ENCODE peak calls at places on chromosomes 12 and 14, in five cellular contexts. P is adrenal gland, M is testis, W is body of pancreas, Q is A549. R is an unnamed sample.

GRCh38 chr12:68321140-68321539 is 11.0 kb downstream of the MDM1 start:
- DNase-seq in P (no peak), M (no peak), W (peak), Q (no peak), R (no peak)

GRCh38 chr12:47360771-47361388 is 281.1 kb upstream of the AMIGO2 start:
- DNase-seq in P (peak), M (no peak), W (no peak), Q (no peak), R (no peak)

GRCh38 chr12:105331805-105332251 is 1.3 kb downstream of the C12orf75 start:
- DNase-seq in P (no peak), M (peak), W (no peak), Q (no peak), R (no peak)

GRCh38 chr14:67622675-67623074 is 3.0 kb downstream of the ARG2 start:
- DNase-seq in P (peak), M (peak), W (no peak), Q (peak), R (no peak)

GRCh38 chr12:60148831-60149230 is 553.0 kb downstream of the SLC16A7 start:
- DNase-seq in P (no peak), M (no peak), W (no peak), Q (peak), R (no peak)

GRCh38 chr12:75974323-75975273 is 57.0 kb downstream of the PHLDA1 start:
- DNase-seq in P (peak), M (no peak), W (no peak), Q (no peak), R (no peak)

GRCh38 chr14:61196792-61197191 is 84.3 kb downstream of the TMEM30B start:
- DNase-seq in P (no peak), M (no peak), W (no peak), Q (peak), R (no peak)

GRCh38 chr12:1881936-1882335 is 36.5 kb downstream of the CACNA2D4 start:
- DNase-seq in P (no peak), M (no peak), W (no peak), Q (no peak), R (no peak)

GRCh38 chr14:73245401-73246325 is 8.4 kb downstream of the PAPLN start:
- DNase-seq in P (peak), M (no peak), W (peak), Q (no peak), R (no peak)

GRCh38 chr12:561908-562593 is 101.2 kb downstream of the NINJ2 start:
- DNase-seq in P (peak), M (peak), W (no peak), Q (no peak), R (no peak)
- TF ChIP-seq POLR2A in P (peak), M (no peak), W (no peak), Q (no peak), R (no peak)

GRCh38 chr14:21100931-21101330 is at the start of gene TMEM253:
- DNase-seq in P (no peak), M (no peak), W (no peak), Q (no peak), R (no peak)
- TF ChIP-seq POLR2A in P (no peak), M (no peak), W (no peak), Q (no peak), R (no peak)

GRCh38 chr14:55303646-55304277 is 32.5 kb downstream of the FBXO34 start:
- DNase-seq in P (no peak), M (no peak), W (no peak), Q (no peak), R (no peak)

GRCh38 chr14:55302367-55302766 is 31.1 kb downstream of the FBXO34 start:
- DNase-seq in P (no peak), M (no peak), W (no peak), Q (no peak), R (no peak)

GRCh38 chr14:55298423-55298822 is 27.2 kb downstream of the FBXO34 start:
- DNase-seq in P (no peak), M (no peak), W (no peak), Q (no peak), R (no peak)

GRCh38 chr14:55302770-55303472 is 31.7 kb downstream of the FBXO34 start:
- DNase-seq in P (no peak), M (no peak), W (no peak), Q (no peak), R (no peak)

GRCh38 chr14:55301722-55302121 is 30.5 kb downstream of the FBXO34 start:
- DNase-seq in P (peak), M (no peak), W (no peak), Q (peak), R (peak)
- TF ChIP-seq POLR2A in P (no peak), M (no peak), W (no peak), Q (no peak), R (no peak)

DNA sequence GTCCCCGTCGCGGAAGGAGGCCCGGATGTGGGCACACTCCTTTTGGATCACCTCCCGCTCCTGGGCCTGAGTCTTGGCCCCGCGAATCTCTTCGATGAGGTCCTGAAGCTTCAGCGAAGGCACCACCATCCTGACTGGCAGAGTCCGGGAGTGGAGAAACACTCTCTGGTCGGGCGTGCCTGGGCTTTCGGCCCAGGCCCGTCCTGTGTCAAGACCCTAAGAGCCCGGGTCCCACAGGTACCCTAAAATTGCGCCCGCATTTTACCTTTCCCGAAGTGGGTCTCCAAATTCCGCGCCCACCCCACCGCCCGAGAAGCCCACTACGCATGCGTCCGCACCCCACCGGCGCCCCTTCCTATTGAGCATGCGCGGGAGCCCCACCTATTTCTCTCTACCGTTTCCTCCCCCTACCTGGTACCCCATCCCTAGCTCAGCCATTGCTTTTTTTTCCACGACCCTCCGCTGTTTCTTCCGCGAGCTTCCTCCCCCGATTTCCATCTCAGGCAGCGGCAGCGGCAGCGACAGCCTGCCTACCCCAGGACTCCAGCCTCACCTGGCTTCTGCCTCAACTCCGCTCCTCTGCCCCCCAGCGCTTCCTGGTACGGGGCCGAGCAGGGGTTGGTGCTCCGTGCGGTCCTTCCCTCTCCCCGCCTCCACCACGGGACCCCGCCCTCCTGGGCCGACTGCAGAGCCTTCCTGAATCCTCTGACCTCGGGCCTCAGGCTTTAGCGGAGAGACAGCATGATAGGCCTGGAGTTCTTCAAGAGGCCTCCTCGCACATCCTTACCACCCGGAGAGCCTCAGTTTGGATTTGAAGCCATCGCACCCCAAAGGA is at the start of gene AP1G2:
- DNase-seq in P (peak), M (peak), W (peak), Q (peak), R (no peak)
- TF ChIP-seq POLR2A in P (no peak), M (no peak), W (peak), Q (peak), R (no peak)

GRCh38 chr14:91415794-91416743 is 1.6 kb downstream of the CCDC88C start:
- DNase-seq in P (no peak), M (no peak), W (peak), Q (no peak), R (no peak)
- TF ChIP-seq POLR2A in P (no peak), M (no peak), W (no peak), Q (no peak), R (no peak)

DNA sequence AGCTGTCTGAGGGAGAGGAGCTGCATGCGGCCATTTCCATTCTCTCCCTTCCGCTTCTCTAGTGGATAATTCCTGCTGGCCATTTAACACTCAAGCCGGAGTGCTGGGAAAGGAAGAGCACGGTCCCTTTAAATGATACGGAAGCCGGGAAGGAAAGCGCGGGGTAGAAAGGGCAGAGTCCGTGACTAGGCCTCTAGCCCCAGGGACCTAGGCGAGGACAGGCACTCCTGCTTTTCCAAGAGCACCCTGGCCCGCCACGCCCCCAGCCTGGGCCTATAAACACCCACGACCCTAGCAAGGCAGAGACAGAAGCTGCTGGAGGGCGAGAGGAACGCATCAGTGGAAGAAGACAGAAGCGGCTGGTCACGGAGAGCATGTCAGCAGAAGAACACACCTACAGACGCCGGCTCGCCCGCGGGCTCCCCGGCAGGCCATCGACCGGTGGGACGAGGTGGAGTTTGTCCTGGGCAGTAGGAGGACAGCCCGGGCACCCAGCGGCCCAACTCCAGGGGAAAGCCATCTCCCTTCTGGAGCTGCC is 1206.6 kb upstream of the TMEM132C start:
- DNase-seq in P (no peak), M (peak), W (no peak), Q (no peak), R (no peak)
- TF ChIP-seq POLR2A in P (no peak), M (no peak), W (no peak), Q (no peak), R (no peak)

DNA sequence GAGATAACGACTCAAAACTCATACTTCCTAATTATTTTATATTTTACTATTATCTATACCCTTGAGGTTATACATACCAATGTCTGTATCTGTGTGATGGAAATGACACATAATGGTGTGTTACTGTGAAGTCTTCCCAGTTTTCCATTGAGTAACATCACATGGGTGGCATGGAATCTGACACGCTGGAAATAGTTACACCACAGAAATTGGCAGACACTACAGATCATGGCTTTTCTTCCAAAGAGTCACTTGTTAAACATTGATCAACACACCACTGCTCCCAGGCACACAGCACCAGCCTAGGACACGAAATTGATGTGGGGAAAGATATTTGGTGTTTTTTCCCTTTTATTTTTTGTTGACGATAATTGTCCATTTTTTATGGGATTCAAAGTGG is 33.0 kb upstream of the VWF start:
- DNase-seq in P (no peak), M (no peak), W (no peak), Q (no peak), R (no peak)
- TF ChIP-seq POLR2A in P (no peak), M (no peak), W (no peak), Q (no peak), R (no peak)

DNA sequence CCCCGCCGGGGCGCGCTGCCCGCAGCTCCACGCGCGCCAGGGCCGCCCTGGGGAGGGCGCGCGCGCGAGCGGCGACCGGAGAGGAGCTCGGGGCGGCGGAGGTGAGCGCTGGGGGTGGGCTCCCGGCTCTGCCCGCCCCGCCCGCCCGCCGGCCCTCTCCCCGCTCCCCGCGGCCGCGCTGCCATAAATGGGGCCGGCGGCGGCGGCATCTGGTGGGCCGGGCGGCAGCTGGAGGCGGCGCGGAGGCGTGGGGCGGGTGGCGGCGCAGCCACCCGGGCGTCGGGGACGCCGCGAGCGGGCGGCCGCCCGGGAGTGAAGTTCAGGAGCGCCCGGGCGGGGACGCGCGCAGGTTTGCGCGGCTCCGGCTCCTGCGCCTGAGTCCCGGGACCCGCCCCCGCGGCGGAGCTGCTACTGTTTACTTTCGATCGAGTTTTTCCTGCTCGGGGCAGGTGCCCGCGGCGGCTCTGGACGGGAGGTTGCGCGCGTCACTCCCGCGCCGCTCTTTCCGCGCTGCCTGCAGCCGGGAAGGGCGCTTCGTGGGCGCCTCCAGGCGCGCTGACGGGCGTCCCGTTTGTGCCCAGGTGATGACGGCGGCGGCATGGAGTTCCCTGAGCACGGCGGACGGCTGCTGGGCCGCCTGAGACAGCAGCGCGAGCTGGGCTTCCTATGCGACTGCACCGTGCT is at the start of gene ZBTB42:
- DNase-seq in P (peak), M (peak), W (peak), Q (no peak), R (peak)
- TF ChIP-seq POLR2A in P (no peak), M (no peak), W (peak), Q (no peak), R (no peak)

GRCh38 chr12:56633465-56634241 is 3.5 kb upstream of the BAZ2A start:
- DNase-seq in P (no peak), M (no peak), W (no peak), Q (no peak), R (no peak)
- TF ChIP-seq POLR2A in P (no peak), M (no peak), W (no peak), Q (no peak), R (no peak)

GRCh38 chr14:100692859-100693558 is 33.7 kb upstream of the DLK1 start:
- DNase-seq in P (peak), M (no peak), W (no peak), Q (peak), R (peak)
- TF ChIP-seq POLR2A in P (no peak), M (no peak), W (no peak), Q (peak), R (peak)